ENCODE peak calls at places on chromosomes 6 and 20, in four cellular contexts. X is fibroblast of pulmonary artery, U is cardiac fibroblast, O is psoas muscle. V is an unnamed sample.

GRCh38 chr20:63547484-63548480 is at the start of gene SRMS:
- DNase-seq in U (no peak), X (no peak), O (no peak), V (no peak)

GRCh38 chr20:11274137-11274536 is 600.3 kb upstream of the JAG1 start:
- DNase-seq in X (peak), U (peak), O (no peak), V (peak)

GRCh38 chr6:167756594-167756993 is 70.1 kb upstream of the AFDN start:
- DNase-seq in X (no peak), U (no peak), O (no peak), V (no peak)

GRCh38 chr6:169445661-169446581 is 192.3 kb upstream of the THBS2 start:
- DNase-seq in O (no peak), U (no peak), X (no peak), V (no peak)

GRCh38 chr6:131003419-131004386 is 59.3 kb downstream of the EPB41L2 start:
- DNase-seq in X (no peak), U (no peak), O (no peak), V (no peak)

GRCh38 chr6:107458687-107459282 is 579 bp downstream of the PDSS2 start:
- DNase-seq in O (no peak), U (peak), X (peak), V (peak)

GRCh38 chr6:130298258-130298657 is 67.6 kb upstream of the TMEM200A start:
- DNase-seq in X (no peak), O (no peak), U (no peak), V (no peak)

GRCh38 chr6:4610256-4610655 is 165.9 kb upstream of the CDYL start:
- DNase-seq in X (peak), O (no peak), U (peak), V (peak)

GRCh38 chr6:127119361-127120108 is 1.1 kb downstream of the RSPO3 start:
- DNase-seq in U (no peak), O (peak), X (no peak), V (no peak)

GRCh38 chr20:51412333-51412761 is 130.2 kb downstream of the NFATC2 start:
- DNase-seq in X (peak), O (no peak), U (peak), V (peak)

GRCh38 chr20:56157530-56158203 is 90.9 kb upstream of the MC3R start:
- DNase-seq in O (no peak), U (no peak), X (no peak), V (no peak)

GRCh38 chr6:105258816-105259215 is 79.0 kb upstream of the POPDC3 start:
- DNase-seq in X (peak), U (peak), O (no peak), V (no peak)

GRCh38 chr6:53487080-53487479 is 57.8 kb downstream of the GCLC start:
- DNase-seq in X (no peak), O (no peak), U (no peak), V (no peak)

GRCh38 chr6:56387621-56388413 is 140.4 kb upstream of the COL21A1 start:
- DNase-seq in O (no peak), U (peak), X (peak), V (peak)

GRCh38 chr20:49448917-49449316 is 33.6 kb downstream of the KCNB1 start:
- DNase-seq in X (no peak), O (no peak), U (no peak), V (no peak)

GRCh38 chr20:38726849-38727601 is 2.7 kb downstream of the SLC32A1 start:
- DNase-seq in U (no peak), X (peak), O (no peak), V (no peak)
- H3K4me3 ChIP-seq in U (no peak), X (no peak), O (no peak), V (no peak)

DNA sequence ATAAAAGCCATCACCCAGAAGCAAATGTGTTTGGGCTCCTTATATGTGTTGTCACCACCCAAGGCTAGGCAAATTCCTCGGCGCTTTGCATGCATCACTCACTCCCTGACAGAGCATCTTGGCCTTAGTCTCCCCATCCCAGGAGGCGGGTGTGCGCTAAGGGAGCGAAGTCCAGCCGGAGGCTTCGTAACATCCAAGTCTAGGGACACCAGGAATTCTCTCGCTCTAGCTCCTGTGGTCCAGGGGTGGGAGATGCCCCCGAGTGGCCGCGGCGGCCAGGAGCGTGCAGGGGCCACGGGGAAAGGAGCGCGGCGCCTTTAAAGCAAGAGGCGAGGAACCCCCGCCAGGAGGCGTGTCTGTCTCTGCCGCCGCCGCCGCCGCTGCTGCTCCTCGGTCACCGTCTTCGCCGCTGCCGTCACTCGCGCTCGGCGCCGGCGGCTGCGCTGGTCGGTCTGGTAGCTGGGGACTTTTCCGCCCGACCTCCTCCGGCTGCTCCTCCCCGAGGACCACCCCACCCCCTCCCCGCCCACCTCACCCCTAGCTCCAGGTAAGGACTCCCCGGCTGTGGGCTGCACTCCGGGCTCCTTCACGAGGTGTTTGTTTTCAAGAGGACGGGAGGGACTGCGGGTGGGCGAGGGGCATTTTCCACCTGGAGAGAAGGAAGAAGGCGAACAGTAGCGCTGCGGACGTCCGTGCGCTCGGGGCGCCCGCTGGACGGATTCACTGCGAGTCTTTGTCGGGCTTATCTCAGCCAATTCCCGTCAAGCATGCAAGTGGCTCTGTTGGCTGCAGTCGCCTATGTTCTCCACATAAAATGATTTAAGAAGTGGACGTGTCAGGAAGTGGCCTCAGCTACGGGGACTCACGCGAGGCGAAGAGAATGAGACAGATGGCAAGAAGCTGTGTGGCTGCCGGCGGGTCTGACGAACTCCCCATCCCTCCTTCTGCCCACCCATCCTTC is at the start of gene GRIK2:
- DNase-seq in U (peak), X (peak), O (peak), V (peak)
- TF ChIP-seq CTCF in U (peak), X (peak), O (peak), V (peak)

DNA sequence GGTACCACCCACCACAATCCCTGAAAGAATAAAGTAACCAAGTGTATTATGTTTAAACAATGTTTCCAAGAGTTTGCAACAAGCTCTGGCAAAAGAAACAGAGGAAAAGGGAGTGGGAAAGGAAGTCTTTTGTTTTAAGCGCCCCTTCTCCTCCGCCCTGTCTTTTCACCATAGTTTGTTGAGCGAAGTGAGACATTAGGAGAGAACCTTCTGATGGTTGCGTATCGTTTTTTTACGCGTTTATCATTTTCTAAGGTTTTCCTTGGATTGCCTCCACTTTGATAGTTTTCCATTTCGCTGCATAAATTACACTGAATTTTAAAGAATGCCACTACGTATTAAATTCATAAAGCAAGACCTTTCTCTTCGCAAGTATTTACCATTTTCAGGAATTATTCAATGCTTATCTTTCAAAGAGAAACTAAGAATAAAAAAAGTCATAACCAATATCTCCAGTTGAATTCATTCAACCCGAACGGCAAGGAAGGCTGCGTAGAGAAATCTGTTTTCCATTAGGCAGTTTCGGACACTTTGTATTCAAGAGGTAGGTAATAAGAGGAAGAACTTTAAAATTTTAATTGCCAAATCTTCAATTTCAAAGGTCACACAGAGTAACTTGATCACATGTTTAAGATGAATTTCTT is 926 bp upstream of the EPHA7 start:
- DNase-seq in X (no peak), O (no peak), U (no peak), V (no peak)
- H3K4me3 ChIP-seq in X (peak), O (peak), U (peak), V (peak)

GRCh38 chr20:58636983-58637421 is 14.1 kb upstream of the STX16 start:
- DNase-seq in O (no peak), X (no peak), U (no peak), V (no peak)

GRCh38 chr20:58637466-58638198 is 13.5 kb upstream of the STX16 start:
- DNase-seq in U (no peak), O (no peak), X (no peak), V (no peak)

GRCh38 chr20:58638467-58639181 is 12.5 kb upstream of the STX16 start:
- DNase-seq in U (no peak), X (no peak), O (no peak), V (no peak)

GRCh38 chr20:58640446-58640845 is 10.6 kb upstream of the STX16 start:
- DNase-seq in U (peak), X (peak), O (no peak), V (peak)

DNA sequence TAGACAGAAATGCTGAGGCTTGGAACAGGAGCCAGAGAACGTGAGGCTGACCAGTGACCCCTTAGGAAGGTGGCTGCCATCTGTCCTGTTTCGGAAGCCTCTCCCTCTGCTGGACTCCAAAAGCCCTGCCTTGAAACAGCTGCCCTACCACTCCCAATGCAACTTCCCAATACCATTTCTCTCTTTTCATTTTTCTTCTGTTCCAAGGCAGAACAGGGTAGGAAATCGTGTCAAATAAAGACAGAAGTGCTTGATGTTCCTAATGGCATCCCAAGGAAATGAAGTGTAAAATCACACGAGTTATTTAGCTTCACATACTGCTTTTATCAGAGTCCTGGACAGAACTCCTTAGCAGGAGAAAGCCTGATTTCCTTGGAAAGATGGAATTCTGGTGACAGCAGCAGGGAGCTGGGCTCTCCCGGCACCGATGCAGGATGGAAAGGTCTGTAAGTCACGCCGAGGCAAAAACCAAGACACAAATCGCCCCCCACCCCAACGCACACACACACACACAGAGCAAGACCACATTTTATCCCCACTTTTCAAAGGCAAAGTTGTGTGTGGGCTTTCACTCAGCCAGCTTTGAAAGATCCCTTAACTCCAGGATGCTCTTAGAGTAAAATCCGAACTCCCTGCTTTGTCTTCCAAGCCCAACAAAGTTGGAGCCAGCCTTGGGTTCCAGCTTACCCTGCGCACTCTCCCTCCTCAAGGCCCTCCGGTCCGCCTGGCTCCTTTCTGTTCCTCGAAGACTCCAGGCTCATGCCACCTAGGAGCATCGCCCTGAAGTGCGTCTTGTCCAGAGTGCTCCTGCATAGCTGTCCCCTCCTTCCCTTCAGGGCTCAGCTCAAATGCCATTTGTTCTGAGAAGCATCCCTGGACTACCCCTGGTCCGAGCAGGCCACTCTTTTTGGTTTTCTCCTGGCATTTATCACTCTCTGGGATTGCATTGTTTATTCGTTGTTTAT is 11.6 kb upstream of the STX16 start:
- DNase-seq in X (no peak), U (no peak), O (no peak), V (no peak)
- TF ChIP-seq CTCF in X (peak), U (no peak), O (no peak), V (peak)

GRCh38 chr6:157240960-157241311 is 82.4 kb downstream of the TMEM242 start:
- DNase-seq in X (no peak), U (no peak), O (no peak), V (no peak)
- H3K4me3 ChIP-seq in X (no peak), U (no peak), O (peak), V (no peak)

GRCh38 chr6:36125575-36125974 is 4.7 kb upstream of the MAPK13 start:
- DNase-seq in U (no peak), X (no peak), O (no peak), V (no peak)
- TF ChIP-seq CTCF in U (no peak), X (no peak), O (no peak), V (no peak)

DNA sequence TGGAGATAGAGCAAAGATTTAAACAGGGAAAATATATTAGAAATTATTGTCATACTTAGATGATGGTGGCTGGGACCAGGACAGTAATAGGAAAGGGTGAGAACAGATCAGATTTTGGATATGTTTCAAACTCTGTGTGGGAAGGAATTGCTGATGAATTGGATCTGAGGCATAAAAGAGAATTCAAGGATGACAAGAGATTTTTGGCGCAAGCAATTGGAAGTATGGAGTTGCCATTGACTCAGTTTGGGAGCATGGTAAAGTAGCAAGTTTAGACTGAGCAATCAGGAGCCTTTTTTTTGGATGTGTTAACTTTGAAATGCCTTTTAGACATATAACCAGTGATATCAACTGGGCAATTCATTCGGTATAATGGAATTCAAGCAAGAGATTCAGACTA is 14.4 kb downstream of the TAB2 start:
- DNase-seq in X (no peak), U (no peak), O (no peak), V (peak)
- H3K4me3 ChIP-seq in X (no peak), U (no peak), O (no peak), V (no peak)

DNA sequence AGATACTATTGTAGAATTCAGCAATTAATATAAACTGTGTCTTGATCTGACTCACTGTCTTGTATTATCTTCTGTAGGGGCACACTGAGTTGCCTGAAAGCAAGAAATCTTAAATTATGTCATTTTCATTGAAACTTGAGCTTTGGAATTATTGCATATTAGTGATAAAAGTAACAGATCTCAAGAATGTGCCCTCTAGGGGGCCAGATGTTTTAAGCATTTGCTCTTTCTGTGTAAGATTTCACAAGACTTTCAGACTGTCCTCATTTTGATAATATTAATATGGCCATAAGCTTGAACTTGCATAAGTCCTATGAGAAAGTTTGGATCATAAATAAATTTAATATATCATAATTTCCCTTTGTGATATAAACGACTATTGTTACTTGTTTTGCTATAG is 55.5 kb upstream of the MYO6 start:
- DNase-seq in U (peak), X (peak), O (no peak), V (peak)
- TF ChIP-seq CTCF in U (no peak), X (peak), O (no peak), V (peak)

GRCh38 chr6:63636516-63636968 is 940 bp downstream of the PHF3 start:
- DNase-seq in U (peak), O (peak), X (peak), V (no peak)

GRCh38 chr6:63635165-63635562 is 438 bp upstream of the PHF3 start:
- DNase-seq in X (no peak), U (no peak), O (no peak), V (no peak)

GRCh38 chr6:63635563-63636515 is at the start of gene PHF3:
- DNase-seq in O (peak), X (peak), U (peak), V (peak)

GRCh38 chr6:63637865-63638445 is 2.4 kb downstream of the PHF3 start:
- DNase-seq in U (peak), O (no peak), X (peak), V (no peak)

DNA sequence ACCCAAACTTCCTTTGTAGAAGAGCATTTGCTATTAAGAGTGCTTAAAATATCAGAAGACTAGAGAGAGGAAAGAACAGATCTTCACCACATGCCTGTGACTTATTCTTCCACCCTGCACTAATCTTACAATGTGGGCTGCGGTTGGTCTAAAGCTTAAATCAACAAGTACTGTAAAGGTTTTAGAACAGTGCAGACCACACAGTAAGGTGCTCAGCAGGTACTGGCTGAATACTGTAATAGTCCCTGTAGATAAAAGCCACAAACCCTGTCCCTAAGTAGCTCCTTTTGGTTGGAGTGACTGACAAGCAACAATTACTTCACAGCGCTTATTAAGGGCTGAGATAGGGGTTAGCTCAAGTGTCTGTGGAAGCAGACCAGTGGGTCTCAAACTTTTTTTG is 972 bp upstream of the PHF3 start:
- DNase-seq in X (no peak), U (no peak), O (no peak), V (peak)
- H3K4me3 ChIP-seq in X (no peak), U (no peak), O (peak), V (no peak)

GRCh38 chr6:40582892-40583291 is 4.3 kb downstream of the LRFN2 start:
- DNase-seq in O (no peak), U (no peak), X (no peak), V (no peak)
- TF ChIP-seq CTCF in O (no peak), U (no peak), X (no peak), V (no peak)